ENCODE peak calls at places on chromosome 22, in seven cellular contexts. One of them, this sample, is unnamed.

GRCh38 chr22:49586244-49586748 is 241.4 kb downstream of the BRD1 start:
- DNase-seq in neural progenitor cell: no peak
- DNase-seq in GM23338: no peak
- DNase-seq in GM23248: peak; percentile 3
- DNase-seq in hepatocyte: no peak
- DNase-seq in PC-3: peak; percentile 2
- DNase-seq in OCI-LY7: no peak
- DNase-seq in this sample: no peak

GRCh38 chr22:40328551-40328950 is 17.7 kb upstream of the ADSL start:
- DNase-seq in hepatocyte: no peak
- DNase-seq in neural progenitor cell: no peak
- DNase-seq in GM23248: no peak
- DNase-seq in OCI-LY7: no peak
- DNase-seq in PC-3: no peak
- DNase-seq in GM23338: no peak
- DNase-seq in this sample: no peak

GRCh38 chr22:23800297-23801237 is 13.8 kb downstream of the SMARCB1 start:
- DNase-seq in neural progenitor cell: no peak
- DNase-seq in GM23338: no peak
- DNase-seq in hepatocyte: no peak
- DNase-seq in OCI-LY7: peak; percentile 97
- DNase-seq in PC-3: no peak
- DNase-seq in GM23248: no peak
- DNase-seq in this sample: no peak

GRCh38 chr22:43817402-43817801 is 5.3 kb upstream of the EFCAB6 start:
- DNase-seq in OCI-LY7: no peak
- DNase-seq in PC-3: no peak
- DNase-seq in GM23338: no peak
- DNase-seq in GM23248: no peak
- DNase-seq in neural progenitor cell: no peak
- DNase-seq in hepatocyte: no peak
- DNase-seq in this sample: no peak

GRCh38 chr22:25120093-25120561 is 79.5 kb upstream of the CRYBB3 start:
- DNase-seq in hepatocyte: peak; percentile 42
- DNase-seq in PC-3: peak; percentile 77
- DNase-seq in GM23338: peak; percentile 59
- DNase-seq in OCI-LY7: no peak
- DNase-seq in neural progenitor cell: peak; percentile 72
- DNase-seq in GM23248: no peak
- DNase-seq in this sample: peak; percentile 79

GRCh38 chr22:23263651-23264555 is 83.6 kb downstream of the BCR start:
- DNase-seq in OCI-LY7: peak; percentile 83
- DNase-seq in GM23338: no peak
- DNase-seq in neural progenitor cell: no peak
- DNase-seq in PC-3: no peak
- DNase-seq in hepatocyte: no peak
- DNase-seq in GM23248: no peak
- DNase-seq in this sample: no peak

GRCh38 chr22:49966716-49967332 is 6.3 kb downstream of the PIM3 start:
- DNase-seq in PC-3: no peak
- DNase-seq in OCI-LY7: no peak
- DNase-seq in GM23248: no peak
- DNase-seq in GM23338: no peak
- DNase-seq in neural progenitor cell: peak; percentile 51
- DNase-seq in hepatocyte: peak; percentile 81
- DNase-seq in this sample: no peak

GRCh38 chr22:32204211-32204855 is 540 bp downstream of the RFPL2 start:
- DNase-seq in hepatocyte: peak; percentile 56
- DNase-seq in PC-3: no peak
- DNase-seq in OCI-LY7: no peak
- DNase-seq in neural progenitor cell: peak; percentile 63
- DNase-seq in GM23248: no peak
- DNase-seq in GM23338: peak; percentile 63
- DNase-seq in this sample: no peak

GRCh38 chr22:45475876-45476514 is 26.7 kb upstream of the FBLN1 start:
- DNase-seq in PC-3: no peak
- DNase-seq in hepatocyte: no peak
- DNase-seq in neural progenitor cell: no peak
- DNase-seq in GM23248: peak; percentile 43
- DNase-seq in OCI-LY7: no peak
- DNase-seq in GM23338: no peak
- DNase-seq in this sample: no peak

GRCh38 chr22:50102946-50103345 is 13.1 kb downstream of the MOV10L1 start:
- DNase-seq in OCI-LY7: peak; percentile 60
- DNase-seq in GM23338: peak; percentile 38
- DNase-seq in hepatocyte: no peak
- DNase-seq in PC-3: peak; percentile 4
- DNase-seq in neural progenitor cell: no peak
- DNase-seq in GM23248: peak; percentile 28
- DNase-seq in this sample: peak; percentile 6

GRCh38 chr22:31276426-31277167 is 15.7 kb downstream of the PIK3IP1 start:
- DNase-seq in neural progenitor cell: no peak
- DNase-seq in GM23338: no peak
- DNase-seq in GM23248: no peak
- DNase-seq in OCI-LY7: no peak
- DNase-seq in hepatocyte: no peak
- DNase-seq in PC-3: no peak
- DNase-seq in this sample: no peak

GRCh38 chr22:40491990-40492631 is 121.7 kb downstream of the SGSM3 start:
- DNase-seq in hepatocyte: no peak
- DNase-seq in PC-3: no peak
- DNase-seq in OCI-LY7: peak; percentile 91
- DNase-seq in neural progenitor cell: no peak
- DNase-seq in GM23248: peak; percentile 58
- DNase-seq in GM23338: peak; percentile 30
- DNase-seq in this sample: no peak

GRCh38 chr22:43846966-43847365 is 15.3 kb downstream of the SULT4A1 start:
- DNase-seq in hepatocyte: no peak
- DNase-seq in GM23248: no peak
- DNase-seq in neural progenitor cell: no peak
- DNase-seq in PC-3: no peak
- DNase-seq in OCI-LY7: no peak
- DNase-seq in GM23338: no peak
- DNase-seq in this sample: no peak

GRCh38 chr22:45846952-45847351 is 130.0 kb downstream of the WNT7B start:
- DNase-seq in hepatocyte: no peak
- DNase-seq in GM23248: peak; percentile 23
- DNase-seq in PC-3: no peak
- DNase-seq in OCI-LY7: no peak
- DNase-seq in GM23338: peak; percentile 52
- DNase-seq in neural progenitor cell: peak; percentile 65
- DNase-seq in this sample: no peak

GRCh38 chr22:26674211-26675190 is 17.1 kb downstream of the MIAT start:
- DNase-seq in GM23248: no peak
- DNase-seq in PC-3: no peak
- DNase-seq in neural progenitor cell: no peak
- DNase-seq in hepatocyte: no peak
- DNase-seq in GM23338: no peak
- DNase-seq in OCI-LY7: peak; percentile 79
- DNase-seq in this sample: no peak

GRCh38 chr22:21569459-21570161 is 2.1 kb downstream of the UBE2L3 start:
- DNase-seq in OCI-LY7: no peak
- DNase-seq in GM23248: no peak
- DNase-seq in GM23338: no peak
- DNase-seq in PC-3: no peak
- DNase-seq in hepatocyte: no peak
- DNase-seq in neural progenitor cell: peak; percentile 63
- DNase-seq in this sample: no peak

DNA sequence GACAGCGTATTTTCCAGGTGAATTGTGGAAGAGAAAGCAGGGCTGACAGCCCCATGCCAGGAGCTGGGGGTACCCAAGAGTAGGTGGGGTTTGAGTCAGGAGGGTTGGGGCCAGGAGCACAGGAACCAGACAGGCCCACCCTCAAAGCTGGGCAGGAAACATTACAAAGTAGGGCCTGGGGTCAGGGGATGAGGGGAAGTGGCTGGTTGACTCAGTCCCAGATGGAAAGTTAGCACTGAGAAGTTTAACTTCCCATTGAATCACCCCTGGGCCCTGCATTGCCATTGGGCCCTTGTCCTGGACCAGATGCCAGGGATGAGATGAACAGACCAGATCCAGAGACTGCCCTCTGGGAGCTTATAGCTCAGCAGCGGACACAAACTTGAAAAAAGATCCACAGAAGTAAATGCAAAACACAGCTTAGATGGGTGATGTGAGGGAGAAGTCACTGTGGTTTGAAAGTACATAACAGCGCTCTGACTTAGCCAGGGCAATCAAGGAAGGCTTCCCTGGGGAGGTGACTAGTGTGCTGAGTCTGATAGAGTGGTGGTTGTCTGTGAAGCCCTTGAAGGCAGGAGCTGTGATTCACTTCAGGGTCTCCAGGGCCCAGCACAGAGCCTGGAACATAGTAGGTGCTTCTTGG is 2.2 kb downstream of the MAFF start:
- DNase-seq in hepatocyte: no peak
- DNase-seq in GM23248: peak; percentile 81
- DNase-seq in GM23338: no peak
- DNase-seq in OCI-LY7: peak; percentile 35
- DNase-seq in neural progenitor cell: no peak
- DNase-seq in PC-3: peak; percentile 40
- DNase-seq in this sample: no peak
- TF ChIP-seq EZH2phosphoT487 in hepatocyte: no peak
- TF ChIP-seq EZH2phosphoT487 in GM23248: no peak
- TF ChIP-seq EZH2phosphoT487 in GM23338: no peak
- TF ChIP-seq EZH2phosphoT487 in OCI-LY7: no peak
- TF ChIP-seq EZH2phosphoT487 in neural progenitor cell: no peak
- TF ChIP-seq EZH2phosphoT487 in PC-3: no peak
- TF ChIP-seq EZH2phosphoT487 in this sample: no peak

DNA sequence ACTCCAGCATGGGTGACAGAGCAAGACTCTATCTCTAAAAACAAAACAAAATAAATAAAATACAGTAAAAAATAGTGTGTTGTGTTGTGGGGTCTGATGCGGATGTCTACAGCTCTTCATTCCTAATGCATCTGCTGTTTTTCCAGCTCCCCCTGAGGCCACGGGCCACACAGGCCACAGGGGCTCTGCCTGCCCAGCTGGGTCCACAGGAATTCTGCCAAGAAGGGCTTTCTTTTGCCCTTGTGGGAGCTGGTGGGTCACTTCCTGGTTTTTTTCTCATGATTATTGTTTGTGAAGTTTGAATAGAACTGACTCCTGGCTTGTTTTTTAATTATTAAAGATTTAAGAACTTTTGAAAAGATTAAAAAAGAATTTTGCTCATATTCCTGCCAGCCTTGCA is 67.4 kb upstream of the CLDN5 start:
- DNase-seq in OCI-LY7: no peak
- DNase-seq in GM23248: no peak
- DNase-seq in GM23338: no peak
- DNase-seq in PC-3: no peak
- DNase-seq in neural progenitor cell: no peak
- DNase-seq in hepatocyte: no peak
- DNase-seq in this sample: no peak
- TF ChIP-seq EZH2phosphoT487 in OCI-LY7: no peak
- TF ChIP-seq EZH2phosphoT487 in GM23248: no peak
- TF ChIP-seq EZH2phosphoT487 in GM23338: no peak
- TF ChIP-seq EZH2phosphoT487 in PC-3: no peak
- TF ChIP-seq EZH2phosphoT487 in neural progenitor cell: no peak
- TF ChIP-seq EZH2phosphoT487 in hepatocyte: no peak
- TF ChIP-seq EZH2phosphoT487 in this sample: no peak

GRCh38 chr22:19890502-19891349 is 36.1 kb upstream of the GNB1L start:
- DNase-seq in OCI-LY7: peak; percentile 46
- DNase-seq in PC-3: no peak
- DNase-seq in neural progenitor cell: no peak
- DNase-seq in GM23248: no peak
- DNase-seq in hepatocyte: no peak
- DNase-seq in GM23338: no peak
- DNase-seq in this sample: no peak

GRCh38 chr22:19891350-19892248 is 36.9 kb upstream of the GNB1L start:
- DNase-seq in OCI-LY7: peak; percentile 98
- DNase-seq in hepatocyte: peak; percentile 74
- DNase-seq in neural progenitor cell: peak; percentile 95
- DNase-seq in GM23338: peak; percentile 90
- DNase-seq in PC-3: peak; percentile 79
- DNase-seq in GM23248: peak; percentile 92
- DNase-seq in this sample: no peak

GRCh38 chr22:19893363-19893762 is 38.7 kb upstream of the GNB1L start:
- DNase-seq in PC-3: no peak
- DNase-seq in hepatocyte: no peak
- DNase-seq in neural progenitor cell: no peak
- DNase-seq in GM23338: no peak
- DNase-seq in GM23248: no peak
- DNase-seq in OCI-LY7: no peak
- DNase-seq in this sample: no peak

GRCh38 chr22:19892925-19893324 is 38.3 kb upstream of the GNB1L start:
- DNase-seq in GM23248: no peak
- DNase-seq in neural progenitor cell: no peak
- DNase-seq in hepatocyte: no peak
- DNase-seq in OCI-LY7: no peak
- DNase-seq in PC-3: no peak
- DNase-seq in GM23338: no peak
- DNase-seq in this sample: no peak

DNA sequence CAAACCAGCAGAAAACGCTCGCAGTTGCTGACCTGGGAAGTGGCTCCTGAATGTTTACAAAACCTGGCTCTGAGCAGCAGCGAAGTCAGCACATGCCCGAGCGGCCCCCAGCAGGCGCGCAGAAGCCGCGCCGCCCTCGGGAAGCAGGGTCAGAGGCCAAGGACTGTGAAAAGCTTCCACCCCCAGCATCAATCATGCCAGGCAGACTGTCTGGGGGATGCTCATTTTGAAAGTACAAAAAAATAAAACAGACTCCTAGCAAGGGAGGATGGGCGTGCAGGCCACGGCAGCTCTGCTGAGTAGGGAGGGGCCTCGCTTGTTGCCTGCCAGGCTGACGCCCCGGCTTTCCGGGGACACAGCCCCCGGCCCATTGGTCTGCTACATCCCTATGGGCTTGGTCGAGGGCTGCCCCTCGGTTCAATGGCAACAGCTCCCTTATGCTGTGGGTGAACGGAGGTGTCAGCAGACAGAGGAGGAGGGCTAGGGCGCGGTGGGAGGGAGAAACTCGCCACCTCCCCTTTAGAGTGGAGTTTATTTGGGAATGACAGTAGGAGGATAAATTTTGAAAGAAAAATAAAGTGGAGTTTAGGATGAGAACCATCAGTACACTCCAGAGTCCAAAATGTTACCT is 37.7 kb upstream of the GNB1L start:
- DNase-seq in hepatocyte: peak; percentile 43
- DNase-seq in GM23248: no peak
- DNase-seq in neural progenitor cell: peak; percentile 65
- DNase-seq in GM23338: no peak
- DNase-seq in PC-3: no peak
- DNase-seq in OCI-LY7: peak; percentile 66
- DNase-seq in this sample: no peak
- TF ChIP-seq EZH2phosphoT487 in hepatocyte: no peak
- TF ChIP-seq EZH2phosphoT487 in GM23248: no peak
- TF ChIP-seq EZH2phosphoT487 in neural progenitor cell: no peak
- TF ChIP-seq EZH2phosphoT487 in GM23338: no peak
- TF ChIP-seq EZH2phosphoT487 in PC-3: no peak
- TF ChIP-seq EZH2phosphoT487 in OCI-LY7: no peak
- TF ChIP-seq EZH2phosphoT487 in this sample: no peak

DNA sequence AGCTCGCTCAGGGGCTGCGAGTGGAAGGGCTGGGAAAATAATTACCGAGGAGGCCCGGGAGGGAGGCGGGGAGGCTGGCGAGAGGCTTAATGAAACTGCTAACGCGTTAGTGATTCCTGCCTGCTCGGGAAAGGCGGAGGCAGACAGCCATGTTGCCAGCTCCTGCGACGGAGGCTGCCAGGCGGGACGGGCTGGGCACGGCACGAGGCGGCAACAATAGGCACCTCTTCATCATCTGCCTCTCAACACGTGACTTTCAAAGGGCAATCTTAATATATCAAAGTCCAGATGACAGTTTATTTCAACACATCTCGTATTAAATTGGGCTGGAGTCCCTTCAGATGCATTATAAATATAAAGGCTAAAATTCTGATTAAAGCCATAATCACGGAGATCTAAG is 68.0 kb upstream of the TCF20 start:
- DNase-seq in neural progenitor cell: no peak
- DNase-seq in GM23338: no peak
- DNase-seq in hepatocyte: no peak
- DNase-seq in PC-3: no peak
- DNase-seq in GM23248: peak; percentile 38
- DNase-seq in OCI-LY7: no peak
- DNase-seq in this sample: no peak
- TF ChIP-seq EZH2phosphoT487 in neural progenitor cell: no peak
- TF ChIP-seq EZH2phosphoT487 in GM23338: no peak
- TF ChIP-seq EZH2phosphoT487 in hepatocyte: no peak
- TF ChIP-seq EZH2phosphoT487 in PC-3: no peak
- TF ChIP-seq EZH2phosphoT487 in GM23248: no peak
- TF ChIP-seq EZH2phosphoT487 in OCI-LY7: no peak
- TF ChIP-seq EZH2phosphoT487 in this sample: no peak